ENCODE peak calls at places on chromosomes 16 and 17, in four cellular contexts. One of them, this sample, is unnamed.

GRCh38 chr16:9570521-9570920 is 479.1 kb downstream of the HAPSTR1 start:
- DNase-seq in T-helper 1 cell: no peak
- DNase-seq in AG08396: no peak
- DNase-seq in activated CD4-positive, alpha-beta T cell treated with anti-CD3 and anti-CD28 coated beads, Interleukin-2, amount 50 U/mL, for 1 hour: no peak
- DNase-seq in this sample: no peak

GRCh38 chr17:28405632-28406477 is at the start of gene SLC46A1:
- DNase-seq in AG08396: peak; percentile 76
- DNase-seq in T-helper 1 cell: no peak
- DNase-seq in activated CD4-positive, alpha-beta T cell treated with anti-CD3 and anti-CD28 coated beads, Interleukin-2, amount 50 U/mL, for 1 hour: peak; percentile 19
- DNase-seq in this sample: peak; percentile 54

GRCh38 chr17:43341705-43342600 is 56.8 kb upstream of the ARL4D start:
- DNase-seq in T-helper 1 cell: no peak
- DNase-seq in AG08396: peak; percentile 29
- DNase-seq in activated CD4-positive, alpha-beta T cell treated with anti-CD3 and anti-CD28 coated beads, Interleukin-2, amount 50 U/mL, for 1 hour: no peak
- DNase-seq in this sample: no peak

GRCh38 chr17:37067555-37068111 is 118.9 kb downstream of the AATF start:
- DNase-seq in T-helper 1 cell: no peak
- DNase-seq in activated CD4-positive, alpha-beta T cell treated with anti-CD3 and anti-CD28 coated beads, Interleukin-2, amount 50 U/mL, for 1 hour: no peak
- DNase-seq in AG08396: peak; percentile 86
- DNase-seq in this sample: no peak

GRCh38 chr17:70390059-70390458 is 220.7 kb downstream of the KCNJ2 start:
- DNase-seq in AG08396: no peak
- DNase-seq in T-helper 1 cell: no peak
- DNase-seq in activated CD4-positive, alpha-beta T cell treated with anti-CD3 and anti-CD28 coated beads, Interleukin-2, amount 50 U/mL, for 1 hour: no peak
- DNase-seq in this sample: no peak

GRCh38 chr17:7842950-7843535 is 9.0 kb downstream of the KDM6B start:
- DNase-seq in T-helper 1 cell: no peak
- DNase-seq in activated CD4-positive, alpha-beta T cell treated with anti-CD3 and anti-CD28 coated beads, Interleukin-2, amount 50 U/mL, for 1 hour: peak; percentile 52
- DNase-seq in AG08396: peak; percentile 75
- DNase-seq in this sample: peak; percentile 78

GRCh38 chr17:49210158-49211029 is at the start of the genes ABI3 and GNGT2:
- DNase-seq in activated CD4-positive, alpha-beta T cell treated with anti-CD3 and anti-CD28 coated beads, Interleukin-2, amount 50 U/mL, for 1 hour: peak; percentile 54
- DNase-seq in AG08396: peak; percentile 37
- DNase-seq in T-helper 1 cell: peak; percentile 28
- DNase-seq in this sample: no peak

GRCh38 chr17:39757931-39758873 is 20.5 kb downstream of the GRB7 start:
- DNase-seq in activated CD4-positive, alpha-beta T cell treated with anti-CD3 and anti-CD28 coated beads, Interleukin-2, amount 50 U/mL, for 1 hour: peak; percentile 50
- DNase-seq in AG08396: no peak
- DNase-seq in T-helper 1 cell: no peak
- DNase-seq in this sample: no peak

GRCh38 chr16:379183-379960 is 2.4 kb downstream of the PGAP6 start:
- DNase-seq in T-helper 1 cell: no peak
- DNase-seq in activated CD4-positive, alpha-beta T cell treated with anti-CD3 and anti-CD28 coated beads, Interleukin-2, amount 50 U/mL, for 1 hour: no peak
- DNase-seq in AG08396: no peak
- DNase-seq in this sample: no peak

GRCh38 chr17:27525836-27526235 is 69.6 kb downstream of the KSR1 start:
- DNase-seq in activated CD4-positive, alpha-beta T cell treated with anti-CD3 and anti-CD28 coated beads, Interleukin-2, amount 50 U/mL, for 1 hour: no peak
- DNase-seq in T-helper 1 cell: no peak
- DNase-seq in AG08396: no peak
- DNase-seq in this sample: no peak

GRCh38 chr16:6349725-6350124 is 982.9 kb upstream of the RBFOX1 start:
- DNase-seq in AG08396: no peak
- DNase-seq in T-helper 1 cell: no peak
- DNase-seq in activated CD4-positive, alpha-beta T cell treated with anti-CD3 and anti-CD28 coated beads, Interleukin-2, amount 50 U/mL, for 1 hour: no peak
- DNase-seq in this sample: no peak

GRCh38 chr17:5419959-5420653 is at the start of gene RPAIN:
- DNase-seq in T-helper 1 cell: peak; percentile 81
- DNase-seq in activated CD4-positive, alpha-beta T cell treated with anti-CD3 and anti-CD28 coated beads, Interleukin-2, amount 50 U/mL, for 1 hour: peak; percentile 79
- DNase-seq in AG08396: peak; percentile 83
- DNase-seq in this sample: peak; percentile 85

GRCh38 chr17:9817086-9817485 is 4.8 kb downstream of the GSG1L2 start:
- DNase-seq in T-helper 1 cell: no peak
- DNase-seq in AG08396: no peak
- DNase-seq in activated CD4-positive, alpha-beta T cell treated with anti-CD3 and anti-CD28 coated beads, Interleukin-2, amount 50 U/mL, for 1 hour: no peak
- DNase-seq in this sample: no peak

GRCh38 chr17:68195667-68196393 is 52.0 kb upstream of the AMZ2 start:
- DNase-seq in T-helper 1 cell: no peak
- DNase-seq in AG08396: no peak
- DNase-seq in activated CD4-positive, alpha-beta T cell treated with anti-CD3 and anti-CD28 coated beads, Interleukin-2, amount 50 U/mL, for 1 hour: no peak
- DNase-seq in this sample: no peak

GRCh38 chr17:57689254-57689653 is 55.8 kb downstream of the CCDC182 start:
- DNase-seq in AG08396: no peak
- DNase-seq in activated CD4-positive, alpha-beta T cell treated with anti-CD3 and anti-CD28 coated beads, Interleukin-2, amount 50 U/mL, for 1 hour: no peak
- DNase-seq in T-helper 1 cell: no peak
- DNase-seq in this sample: no peak

GRCh38 chr16:24116989-24117388 is 139.1 kb upstream of the CACNG3 start:
- DNase-seq in AG08396: no peak
- DNase-seq in T-helper 1 cell: no peak
- DNase-seq in activated CD4-positive, alpha-beta T cell treated with anti-CD3 and anti-CD28 coated beads, Interleukin-2, amount 50 U/mL, for 1 hour: no peak
- DNase-seq in this sample: no peak